ENCODE peak calls at places on chromosomes 1 and 21, in nine cellular contexts. A, Y, V, R, N, H, K, I and P are unnamed samples.

GRCh38 chr1:246691622-246692495 is 32.4 kb upstream of the SCCPDH start:
- DNase-seq in K (no peak), Y (peak), V (no peak), I (no peak), A (peak), N (no peak), R (no peak), H (no peak), P (no peak)

GRCh38 chr1:25720624-25721023 is 79.4 kb upstream of the SELENON start:
- DNase-seq in Y (no peak), R (no peak), V (no peak), A (no peak), N (no peak), I (no peak), K (no peak), H (no peak), P (no peak)

GRCh38 chr1:243621973-243622372 is 228.1 kb downstream of the AKT3 start:
- DNase-seq in V (no peak), R (no peak), K (no peak), H (no peak), A (no peak), N (no peak), Y (no peak), I (no peak), P (no peak)

GRCh38 chr1:54475357-54476230 is 69.4 kb upstream of the SSBP3 start:
- DNase-seq in K (no peak), Y (no peak), H (no peak), V (no peak), R (no peak), I (peak), A (no peak), N (no peak), P (no peak)

GRCh38 chr1:194194724-194195123 is 1008.3 kb upstream of the B3GALT2 start:
- DNase-seq in A (no peak), Y (no peak), N (no peak), H (no peak), R (no peak), V (no peak), I (no peak), K (no peak), P (no peak)

GRCh38 chr1:71780681-71781080 is 501.7 kb downstream of the NEGR1 start:
- DNase-seq in V (no peak), I (no peak), H (no peak), R (no peak), K (no peak), N (no peak), A (no peak), Y (no peak), P (no peak)

GRCh38 chr1:98556521-98557158 is 104.9 kb upstream of the SNX7 start:
- DNase-seq in Y (peak), N (peak), K (no peak), A (peak), H (peak), I (no peak), V (no peak), R (no peak), P (no peak)

GRCh38 chr1:33057095-33057494 is 20.4 kb upstream of the AK2 start:
- DNase-seq in A (no peak), K (no peak), R (no peak), I (no peak), H (no peak), Y (no peak), V (no peak), N (no peak), P (no peak)

GRCh38 chr1:46181343-46182260 is 5.3 kb upstream of the P3R3URF start:
- DNase-seq in V (no peak), N (peak), K (no peak), H (no peak), I (no peak), A (peak), R (no peak), Y (peak), P (no peak)

GRCh38 chr1:9448132-9449105 is 90.8 kb upstream of the SLC25A33 start:
- DNase-seq in N (no peak), K (no peak), A (no peak), I (no peak), Y (no peak), H (no peak), V (no peak), R (no peak), P (no peak)

GRCh38 chr1:182556279-182556678 is 32.8 kb downstream of the RNASEL start:
- DNase-seq in R (no peak), A (no peak), N (no peak), I (no peak), H (no peak), V (no peak), Y (no peak), K (no peak), P (no peak)

GRCh38 chr1:29800522-29800956 is 564.2 kb downstream of the PTPRU start:
- DNase-seq in Y (no peak), A (no peak), K (no peak), H (no peak), I (no peak), R (no peak), N (no peak), V (no peak), P (no peak)

GRCh38 chr1:222384536-222384935 is 163.4 kb downstream of the HHIPL2 start:
- DNase-seq in R (no peak), V (no peak), A (no peak), I (no peak), K (no peak), H (no peak), Y (no peak), N (no peak), P (no peak)

GRCh38 chr1:18323259-18323658 is 157.5 kb upstream of the KLHDC7A start:
- DNase-seq in V (no peak), Y (no peak), R (no peak), K (no peak), I (no peak), N (no peak), H (no peak), A (no peak), P (no peak)

GRCh38 chr1:18320051-18320450 is 160.7 kb upstream of the KLHDC7A start:
- DNase-seq in V (peak), H (no peak), I (no peak), A (no peak), K (no peak), R (peak), Y (no peak), N (no peak), P (no peak)

GRCh38 chr1:18325151-18325550 is 155.6 kb upstream of the KLHDC7A start:
- DNase-seq in Y (no peak), V (no peak), A (no peak), N (no peak), H (no peak), K (no peak), I (no peak), R (no peak), P (no peak)

GRCh38 chr1:18324246-18324645 is 156.5 kb upstream of the KLHDC7A start:
- DNase-seq in Y (no peak), K (no peak), N (no peak), V (no peak), H (no peak), A (no peak), R (no peak), I (no peak), P (no peak)

DNA sequence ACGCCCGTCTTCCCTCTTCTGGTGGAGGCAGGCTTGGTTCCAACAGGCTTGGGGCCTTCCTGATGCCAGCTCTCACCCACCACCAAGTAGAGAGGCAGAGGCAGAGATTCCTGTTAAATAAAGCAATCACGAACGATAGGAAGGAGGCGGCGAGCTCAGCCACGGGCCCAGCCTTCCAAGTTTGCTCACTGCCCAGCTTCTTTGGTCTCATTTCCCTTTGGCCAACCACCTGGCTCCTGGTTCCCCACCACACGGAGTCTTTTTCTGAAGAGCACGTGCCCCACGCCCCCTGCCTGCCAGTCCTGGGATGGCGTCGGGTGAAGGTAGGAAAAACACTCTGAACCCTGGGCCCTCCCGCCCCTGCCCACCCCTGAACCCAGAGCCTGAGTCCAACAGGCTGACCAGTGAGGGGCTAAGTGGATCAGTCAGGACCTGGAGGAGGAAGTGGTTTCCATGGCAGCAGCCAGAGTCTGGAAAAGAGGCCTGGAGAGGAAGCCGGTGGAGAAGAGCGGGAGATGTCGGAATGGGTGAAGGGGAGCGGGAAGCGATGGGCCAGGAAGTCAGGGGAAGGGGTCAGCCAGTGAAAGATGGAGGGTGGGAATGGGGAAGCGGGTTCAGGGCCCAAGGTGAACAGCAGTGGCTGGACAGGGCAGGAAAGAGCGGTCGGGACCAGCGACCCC is 158.2 kb upstream of the KLHDC7A start:
- DNase-seq in A (no peak), I (no peak), N (no peak), R (no peak), Y (no peak), H (peak), V (no peak), K (no peak), P (no peak)
- TF ChIP-seq CTCF in A (no peak), I (no peak), N (no peak), R (no peak), Y (no peak), H (peak), V (no peak), K (peak), P (no peak)

GRCh38 chr1:3011631-3012510 is 9.4 kb upstream of the ACTRT2 start:
- DNase-seq in Y (no peak), I (peak), K (peak), N (no peak), H (no peak), R (no peak), V (no peak), A (peak), P (no peak)

GRCh38 chr1:3014443-3015268 is 6.6 kb upstream of the ACTRT2 start:
- DNase-seq in K (no peak), Y (no peak), H (no peak), R (no peak), V (no peak), N (no peak), I (no peak), A (no peak), P (no peak)

GRCh38 chr1:3014041-3014440 is 7.2 kb upstream of the ACTRT2 start:
- DNase-seq in I (no peak), R (no peak), A (no peak), V (no peak), N (no peak), H (no peak), K (no peak), Y (no peak), P (no peak)

GRCh38 chr1:3012511-3013291 is 8.6 kb upstream of the ACTRT2 start:
- DNase-seq in R (peak), I (peak), V (peak), K (peak), A (peak), N (no peak), H (peak), Y (peak), P (peak)

DNA sequence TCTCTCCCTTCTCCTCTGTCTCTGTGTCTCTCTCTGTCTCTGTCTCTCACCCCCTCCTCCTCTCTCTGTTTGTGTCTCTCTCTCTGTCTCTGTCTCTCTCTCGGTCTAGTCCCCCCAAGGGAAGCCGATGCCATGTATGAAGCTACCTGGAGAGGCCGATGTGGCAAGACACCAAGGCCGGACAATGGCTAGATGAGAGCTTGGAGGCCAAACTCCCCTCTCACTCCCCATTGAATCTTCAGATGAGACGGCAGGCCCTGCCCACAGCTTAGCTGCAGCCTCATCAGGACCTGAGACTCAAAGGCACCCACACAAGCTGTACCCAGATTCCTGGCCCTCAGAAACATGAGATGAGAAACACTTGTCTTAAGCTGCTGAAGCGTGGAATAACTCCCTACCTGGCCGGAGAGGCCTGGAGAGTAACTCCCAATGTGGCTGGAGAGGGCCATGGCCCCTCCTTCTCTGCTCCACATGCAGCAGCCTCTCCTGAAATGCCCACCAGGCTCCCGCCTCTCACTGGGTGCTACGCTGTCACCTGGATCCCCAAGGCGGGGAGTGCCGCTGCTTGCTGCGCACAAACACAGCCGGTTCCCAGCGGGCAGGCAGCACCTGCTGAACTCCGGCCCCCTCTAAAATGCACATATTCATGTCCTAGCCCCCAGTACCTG is 7.8 kb upstream of the ACTRT2 start:
- DNase-seq in Y (no peak), N (no peak), K (no peak), I (peak), A (no peak), H (no peak), V (no peak), R (no peak), P (no peak)
- TF ChIP-seq CTCF in Y (no peak), N (no peak), K (no peak), I (no peak), A (no peak), H (no peak), V (no peak), R (no peak), P (no peak)

GRCh38 chr1:115278241-115278640 is 59.8 kb downstream of the NGF start:
- DNase-seq in R (no peak), Y (no peak), A (no peak), H (no peak), I (no peak), K (no peak), V (no peak), N (no peak), P (no peak)

GRCh38 chr1:115277276-115277675 is 60.8 kb downstream of the NGF start:
- DNase-seq in R (no peak), V (no peak), I (no peak), N (no peak), K (no peak), H (no peak), A (peak), Y (peak), P (no peak)

GRCh38 chr1:115280073-115280472 is 58.0 kb downstream of the NGF start:
- DNase-seq in K (no peak), I (no peak), A (peak), R (no peak), V (no peak), H (no peak), Y (peak), N (peak), P (no peak)

GRCh38 chr1:115274467-115274866 is 63.6 kb downstream of the NGF start:
- DNase-seq in Y (peak), H (no peak), N (no peak), V (no peak), K (no peak), R (no peak), I (no peak), A (no peak), P (no peak)

DNA sequence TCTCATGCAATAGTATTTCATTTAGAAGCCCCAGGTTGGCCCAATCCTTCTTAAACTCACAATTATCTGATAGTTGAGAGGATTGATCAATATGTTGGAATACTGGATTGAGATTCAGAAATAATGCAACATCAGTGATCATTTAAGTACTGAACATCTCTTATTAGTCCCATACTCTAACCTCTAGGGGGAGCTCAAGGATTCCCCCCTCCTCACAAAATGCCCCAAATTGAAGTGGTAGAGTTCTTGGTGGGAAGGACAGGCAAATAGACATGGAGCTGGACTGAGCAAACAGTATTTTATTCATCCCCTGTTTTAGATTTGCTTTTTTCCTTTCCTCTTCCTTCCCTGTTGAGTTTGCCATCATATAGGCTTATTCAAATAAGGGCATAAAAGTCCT is 62.8 kb downstream of the NGF start:
- DNase-seq in I (no peak), V (no peak), A (no peak), K (no peak), H (peak), N (no peak), Y (peak), R (no peak), P (no peak)
- TF ChIP-seq CTCF in I (no peak), V (no peak), A (peak), K (peak), H (peak), N (peak), Y (peak), R (no peak), P (no peak)

GRCh38 chr1:22731924-22732522 is 21.4 kb downstream of the EPHB2 start:
- DNase-seq in I (no peak), A (peak), N (no peak), K (no peak), V (no peak), H (no peak), Y (peak), R (no peak), P (no peak)
- TF ChIP-seq CTCF in I (no peak), A (peak), N (peak), K (no peak), V (no peak), H (no peak), Y (peak), R (no peak), P (no peak)

DNA sequence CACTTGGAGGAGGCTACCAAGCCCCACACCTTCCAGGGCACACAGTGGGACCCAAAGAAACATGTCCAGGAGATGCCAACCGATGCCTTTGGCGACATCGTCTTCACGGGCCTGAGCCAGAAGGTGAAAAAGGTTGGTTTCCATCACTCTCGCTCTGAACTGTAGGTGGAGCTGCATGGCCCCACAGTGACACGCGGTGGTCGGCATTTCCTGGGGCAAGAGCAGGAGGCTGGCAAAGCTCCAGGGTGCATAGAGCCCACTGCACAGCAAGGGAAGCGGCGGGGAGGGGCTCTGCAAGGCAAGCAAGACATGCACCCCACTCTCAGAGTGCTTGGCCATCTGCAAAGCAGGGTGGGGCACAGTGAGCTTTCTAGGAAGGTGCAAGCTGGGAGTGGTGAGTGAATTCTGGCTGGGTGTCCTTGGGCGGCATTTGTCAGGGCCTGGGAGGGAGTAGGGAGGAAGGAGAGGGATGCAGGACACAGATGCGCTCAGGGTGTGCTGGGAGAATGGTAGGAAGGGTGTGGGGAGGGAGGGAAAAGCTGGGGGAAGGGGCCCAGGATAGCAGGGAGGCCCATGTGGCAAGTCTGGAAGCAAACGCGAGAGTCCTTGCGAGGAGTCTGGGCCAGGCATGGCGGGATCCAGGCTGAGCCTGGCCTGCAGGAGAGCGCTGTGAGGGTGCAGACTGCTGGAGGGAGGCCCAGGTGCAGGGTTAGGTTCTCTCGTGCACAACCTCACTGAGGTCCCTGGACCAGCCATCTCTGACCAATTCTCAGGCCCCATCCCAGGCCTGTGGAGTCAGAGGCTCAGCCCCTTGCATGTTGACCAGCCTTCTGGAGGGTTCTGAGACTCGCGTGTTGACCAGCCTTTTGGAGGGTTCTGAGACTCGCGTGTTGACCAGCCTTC is 11.0 kb downstream of the TRPM2 start:
- DNase-seq in A (no peak), H (no peak), V (no peak), I (no peak), K (no peak), Y (no peak), R (no peak), N (no peak), P (no peak)
- TF ChIP-seq CTCF in A (no peak), H (peak), V (no peak), I (no peak), K (no peak), Y (no peak), R (no peak), N (no peak), P (no peak)

DNA sequence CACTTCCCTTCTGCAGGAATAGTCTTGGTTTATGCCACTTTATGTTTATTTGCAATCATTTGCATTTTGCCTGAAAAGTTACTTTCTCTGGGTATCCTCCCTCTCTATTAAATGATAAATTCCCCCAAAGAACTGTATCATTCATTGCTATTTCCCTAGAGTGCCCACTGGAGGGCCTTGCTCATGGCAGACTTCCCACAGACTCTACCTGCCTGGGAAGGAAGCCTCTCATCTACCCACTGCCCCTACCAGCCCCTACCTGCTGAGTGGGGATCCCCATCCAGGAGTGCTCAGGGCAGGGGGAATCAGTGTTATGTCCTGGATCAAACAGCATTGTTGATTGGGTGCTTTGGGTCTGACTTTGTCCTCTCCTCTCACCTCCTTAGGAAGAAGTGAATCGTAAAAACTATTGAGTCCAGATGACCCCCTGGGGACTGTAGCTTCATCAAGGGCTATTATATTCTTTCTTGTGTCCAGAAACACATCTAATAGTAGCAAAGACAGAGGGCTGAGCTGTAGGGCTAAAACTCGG is 6.8 kb upstream of the LRRN2 start:
- DNase-seq in K (no peak), V (no peak), I (no peak), H (peak), N (no peak), A (no peak), R (no peak), Y (no peak), P (no peak)
- TF ChIP-seq CTCF in K (peak), V (no peak), I (no peak), H (peak), N (no peak), A (no peak), R (no peak), Y (no peak), P (no peak)

GRCh38 chr1:157519451-157519850 is 32.9 kb downstream of the FCRL5 start:
- DNase-seq in N (no peak), V (no peak), H (no peak), K (no peak), R (no peak), Y (no peak), I (no peak), A (no peak), P (no peak)

GRCh38 chr1:157523774-157524501 is 28.4 kb downstream of the FCRL5 start:
- DNase-seq in V (no peak), R (no peak), H (peak), K (no peak), N (no peak), A (no peak), I (no peak), Y (no peak), P (no peak)

GRCh38 chr1:157520386-157520935 is 31.9 kb downstream of the FCRL5 start:
- DNase-seq in N (no peak), I (no peak), Y (no peak), V (no peak), R (no peak), K (no peak), A (no peak), H (no peak), P (no peak)

GRCh38 chr1:157517026-157517425 is 35.3 kb downstream of the FCRL5 start:
- DNase-seq in Y (no peak), R (no peak), H (no peak), A (no peak), I (no peak), K (no peak), N (no peak), V (no peak), P (no peak)

GRCh38 chr1:157521056-157521455 is 31.3 kb downstream of the FCRL5 start:
- DNase-seq in K (no peak), V (no peak), I (no peak), H (no peak), A (no peak), N (no peak), R (no peak), Y (no peak), P (no peak)
- TF ChIP-seq CTCF in K (no peak), V (no peak), I (no peak), H (no peak), A (no peak), N (no peak), R (no peak), Y (no peak), P (no peak)